ENCODE peak calls at places on chromosomes 2 and 18, in five cellular contexts. X, D, Z, E and T are unnamed samples.

GRCh38 chr2:240465765-240466578 is 30.5 kb downstream of the GPC1 start:
- DNase-seq in D (no peak), E (peak; percentile 3), Z (peak; percentile 5), X (peak; percentile 15), T (peak; percentile 12)

GRCh38 chr2:47429795-47430194 is 26.8 kb downstream of the MSH2 start:
- DNase-seq in D (no peak), Z (no peak), X (no peak), E (peak; percentile 32), T (no peak)

GRCh38 chr2:239552213-239552926 is 151.6 kb upstream of the HDAC4 start:
- DNase-seq in E (no peak), X (no peak), D (no peak), Z (no peak), T (no peak)

GRCh38 chr2:242011991-242012764 is 142.6 kb downstream of the RTP5 start:
- DNase-seq in E (no peak), Z (no peak), X (peak; percentile 9), D (no peak), T (no peak)

GRCh38 chr2:1788478-1788959 is 44.2 kb upstream of the PXDN start:
- DNase-seq in E (no peak), X (no peak), Z (no peak), D (no peak), T (no peak)

GRCh38 chr2:197191948-197192338 is 118.6 kb downstream of the ANKRD44 start:
- DNase-seq in Z (no peak), X (no peak), E (no peak), D (no peak), T (no peak)

GRCh38 chr2:187993516-187993915 is 298.2 kb upstream of the GULP1 start:
- DNase-seq in E (no peak), X (no peak), Z (no peak), D (no peak), T (no peak)

GRCh38 chr2:176814740-176815367 is 397.7 kb upstream of the HNRNPA3 start:
- DNase-seq in D (no peak), E (no peak), Z (no peak), X (no peak), T (no peak)

GRCh38 chr2:224983719-224984388 is 58.4 kb downstream of the DOCK10 start:
- DNase-seq in D (no peak), X (peak; percentile 15), E (no peak), Z (no peak), T (no peak)

GRCh38 chr2:188869560-188869959 is 104.6 kb upstream of the COL3A1 start:
- DNase-seq in E (no peak), Z (no peak), X (no peak), D (no peak), T (no peak)

GRCh38 chr2:28411956-28412609 is 19.4 kb downstream of the FOSL2 start:
- DNase-seq in E (no peak), Z (no peak), D (no peak), X (no peak), T (no peak)

GRCh38 chr2:28412625-28413151 is 20.0 kb downstream of the FOSL2 start:
- DNase-seq in D (no peak), Z (no peak), X (no peak), E (no peak), T (no peak)

GRCh38 chr2:28413896-28414290 is 21.2 kb downstream of the FOSL2 start:
- DNase-seq in E (no peak), D (no peak), Z (no peak), X (no peak), T (no peak)

GRCh38 chr2:28414583-28414982 is 21.9 kb downstream of the FOSL2 start:
- DNase-seq in X (no peak), D (no peak), Z (no peak), E (no peak), T (no peak)

DNA sequence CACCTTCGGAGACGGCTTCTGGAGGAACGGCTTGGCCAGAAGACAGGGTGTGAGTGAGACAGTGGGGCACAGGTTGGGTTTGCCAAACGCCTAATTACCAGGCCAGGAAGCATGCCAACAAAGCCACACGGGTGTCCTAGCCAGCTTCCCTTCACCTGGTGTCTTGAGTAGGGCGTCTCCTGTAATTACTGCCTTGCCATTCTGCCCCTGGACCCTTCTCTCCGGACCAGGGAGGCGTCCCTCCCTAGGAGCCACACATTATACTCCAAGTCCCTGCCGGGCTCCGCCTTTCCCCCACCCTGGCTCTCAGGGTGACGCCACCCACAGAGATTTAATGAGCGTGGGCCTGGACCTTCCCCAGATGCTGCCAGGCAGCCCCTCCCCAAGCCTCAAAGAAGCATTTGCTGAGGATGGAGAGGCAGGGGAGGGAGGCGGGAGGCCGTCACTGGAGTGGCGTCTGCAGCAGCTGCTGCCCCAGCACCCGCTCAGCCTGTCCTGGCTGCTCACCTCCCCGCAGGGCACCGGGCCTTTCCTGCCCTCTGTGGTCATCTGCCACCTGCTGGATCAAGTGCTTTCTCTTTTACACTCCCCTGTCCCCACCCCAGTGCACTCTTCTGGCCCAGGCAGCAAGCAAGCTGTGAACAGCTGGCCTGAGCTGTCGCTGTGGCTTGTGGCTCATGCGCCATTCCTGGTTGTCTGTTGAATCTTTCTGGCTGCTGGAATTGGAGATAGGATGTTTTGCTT is 20.7 kb downstream of the FOSL2 start:
- DNase-seq in X (no peak), E (no peak), D (no peak), Z (no peak), T (no peak)
- TF ChIP-seq POLR2A in X (no peak), E (no peak), D (no peak), Z (no peak), T (no peak)

GRCh38 chr18:74230922-74231714 is 60.6 kb downstream of the CYB5A start:
- DNase-seq in D (no peak), X (no peak), Z (no peak), E (no peak), T (no peak)

GRCh38 chr18:74233933-74234325 is 57.8 kb downstream of the CYB5A start:
- DNase-seq in E (no peak), X (no peak), D (no peak), Z (no peak), T (no peak)

GRCh38 chr18:74239567-74239966 is 52.2 kb downstream of the CYB5A start:
- DNase-seq in E (no peak), X (no peak), D (no peak), Z (no peak), T (no peak)

GRCh38 chr18:74229891-74230290 is 61.9 kb downstream of the CYB5A start:
- DNase-seq in E (no peak), X (no peak), D (no peak), Z (no peak), T (no peak)

DNA sequence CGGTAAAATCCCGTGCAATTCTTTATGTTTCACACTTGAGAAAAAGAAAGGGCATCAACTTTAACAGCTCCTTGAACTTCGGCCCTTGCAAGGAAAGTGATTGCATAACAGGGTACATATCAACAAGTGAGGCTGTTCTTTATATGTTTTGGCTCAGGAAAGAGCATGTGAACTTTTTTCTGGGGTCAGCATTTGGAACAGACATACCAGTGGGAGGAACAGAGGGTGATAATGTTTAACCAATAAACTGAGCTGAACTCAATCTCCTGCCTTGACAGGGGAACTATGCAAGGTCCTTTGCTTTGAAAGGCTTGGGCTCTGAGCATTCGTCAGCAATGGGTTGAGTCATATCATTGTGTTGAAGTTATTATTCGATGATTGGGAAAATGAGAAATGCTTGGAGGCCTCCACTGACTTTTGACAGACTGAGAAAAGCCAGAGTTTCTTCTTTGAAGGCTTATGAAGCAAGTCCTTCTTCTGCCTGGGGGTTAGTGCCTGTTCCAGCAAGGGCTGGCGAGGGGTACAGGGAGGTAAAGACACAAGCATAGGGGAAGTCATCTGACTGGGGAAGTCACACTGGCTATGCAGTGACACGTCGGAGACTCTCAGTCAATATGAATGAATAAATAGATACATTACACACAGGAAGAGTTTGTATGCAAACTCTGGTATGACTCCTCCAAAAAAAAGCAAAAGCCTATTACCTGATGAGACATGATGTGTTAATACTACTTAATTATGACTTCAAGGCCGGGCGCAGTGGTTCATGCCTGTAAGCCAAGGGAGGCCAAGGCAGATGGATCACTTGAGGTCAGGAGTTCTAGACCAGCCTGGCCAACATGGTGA is 57.2 kb downstream of the CYB5A start:
- DNase-seq in D (no peak), X (peak; percentile 42), E (no peak), Z (no peak), T (no peak)
- TF ChIP-seq POLR2A in D (no peak), X (no peak), E (no peak), Z (no peak), T (no peak)

GRCh38 chr2:218259099-218259921 is 1.5 kb upstream of the GPBAR1 start:
- DNase-seq in D (no peak), X (peak; percentile 74), Z (no peak), E (no peak), T (peak; percentile 52)
- TF ChIP-seq POLR2A in D (no peak), X (no peak), Z (no peak), E (no peak), T (peak; percentile 34)

GRCh38 chr18:76351961-76352581 is 143.0 kb downstream of the ZNF516 start:
- DNase-seq in Z (no peak), D (no peak), E (peak; percentile 73), X (peak; percentile 92), T (no peak)
- TF ChIP-seq POLR2A in Z (no peak), D (no peak), E (no peak), X (peak; percentile 8), T (no peak)